ENCODE peak calls at places on chromosomes 3 and 15, in eight cellular contexts. H is HepG2, G is IMR-90, R is stomach, U is H1, K is transverse colon, B is tibial nerve, W is HCT116. F is an unnamed sample.

GRCh38 chr15:34473840-34474239 is 36.2 kb upstream of the GOLGA8A start:
- DNase-seq in H (no peak), G (no peak), R (no peak), U (no peak), K (no peak), B (no peak), W (no peak), F (no peak)

GRCh38 chr3:111801697-111802655 is 57.1 kb upstream of the PHLDB2 start:
- DNase-seq in H (no peak), G (peak; percentile 89), R (no peak), U (no peak), K (no peak), B (no peak), W (no peak), F (no peak)

GRCh38 chr3:164779816-164780215 is 298.5 kb downstream of the SI start:
- DNase-seq in H (no peak), G (no peak), R (no peak), U (no peak), K (no peak), B (no peak), W (no peak), F (no peak)

GRCh38 chr15:88465633-88466219 is 1.5 kb downstream of the MRPL46 start:
- DNase-seq in H (peak; percentile 93), G (peak; percentile 55), R (no peak), U (no peak), K (no peak), B (no peak), W (no peak), F (peak; percentile 82)

GRCh38 chr3:195705081-195705991 is 15.4 kb upstream of the MUC20 start:
- DNase-seq in H (no peak), G (no peak), R (no peak), U (no peak), K (no peak), B (no peak), W (no peak), F (no peak)

GRCh38 chr3:127777861-127778711 is 44.2 kb downstream of the MGLL start:
- DNase-seq in H (no peak), G (no peak), R (no peak), U (no peak), K (no peak), B (no peak), W (no peak), F (no peak)

GRCh38 chr3:140467104-140467577 is 210.7 kb upstream of the TRIM42 start:
- DNase-seq in H (peak; percentile 25), G (no peak), R (no peak), U (no peak), K (no peak), B (no peak), W (peak; percentile 34), F (no peak)

GRCh38 chr3:107064445-107065060 is 312.7 kb upstream of the CCDC54 start:
- DNase-seq in H (peak; percentile 44), G (peak; percentile 78), R (peak; percentile 51), U (peak; percentile 31), K (peak; percentile 51), B (peak; percentile 52), W (peak; percentile 57), F (peak; percentile 76)

GRCh38 chr3:52606373-52607085 is 70.1 kb downstream of the UQCC5 start:
- DNase-seq in H (peak; percentile 67), G (peak; percentile 41), R (peak; percentile 71), U (no peak), K (peak; percentile 29), B (no peak), W (peak; percentile 89), F (peak; percentile 17)

GRCh38 chr3:182621435-182622240 is 171.7 kb upstream of the ATP11B start:
- DNase-seq in H (no peak), G (no peak), R (no peak), U (no peak), K (no peak), B (no peak), W (no peak), F (no peak)

GRCh38 chr3:52153389-52154096 is 680 bp downstream of the POC1A start:
- DNase-seq in H (peak; percentile 48), G (peak; percentile 11), R (no peak), U (peak; percentile 46), K (peak; percentile 59), B (no peak), W (peak; percentile 55), F (peak; percentile 62)

GRCh38 chr3:192467230-192468186 is 259.8 kb downstream of the FGF12 start:
- DNase-seq in H (peak; percentile 51), G (peak; percentile 34), R (peak; percentile 61), U (peak; percentile 51), K (peak; percentile 53), B (peak; percentile 34), W (peak; percentile 37), F (peak; percentile 29)

GRCh38 chr3:105347625-105348302 is 18.9 kb upstream of the ALCAM start:
- DNase-seq in H (no peak), G (no peak), R (no peak), U (no peak), K (no peak), B (no peak), W (no peak), F (no peak)

GRCh38 chr3:121883507-121883906 is 10.7 kb upstream of the SLC15A2 start:
- DNase-seq in H (peak; percentile 35), G (peak; percentile 8), R (no peak), U (no peak), K (no peak), B (no peak), W (peak; percentile 18), F (peak; percentile 39)

GRCh38 chr3:110859340-110859739 is 212.3 kb upstream of the NECTIN3 start:
- DNase-seq in H (no peak), G (no peak), R (no peak), U (no peak), K (no peak), B (no peak), W (no peak), F (no peak)

GRCh38 chr3:172522871-172523818 is at the start of gene TNFSF10:
- DNase-seq in H (peak; percentile 37), G (peak; percentile 22), R (peak; percentile 77), U (no peak), K (peak; percentile 87), B (peak; percentile 45), W (no peak), F (peak; percentile 61)

GRCh38 chr15:25812073-25812472 is 51.1 kb downstream of the ATP10A start:
- DNase-seq in H (no peak), G (no peak), R (no peak), U (no peak), K (no peak), B (no peak), W (no peak), F (no peak)

GRCh38 chr3:123702720-123703119 is 117.9 kb upstream of the HACD2 start:
- DNase-seq in H (peak; percentile 13), G (no peak), R (no peak), U (no peak), K (no peak), B (no peak), W (no peak), F (no peak)
- TF ChIP-seq POLR2A in H (no peak), G (no peak), R (no peak), U (no peak), K (no peak), B (no peak), W (no peak), F (no peak)

DNA sequence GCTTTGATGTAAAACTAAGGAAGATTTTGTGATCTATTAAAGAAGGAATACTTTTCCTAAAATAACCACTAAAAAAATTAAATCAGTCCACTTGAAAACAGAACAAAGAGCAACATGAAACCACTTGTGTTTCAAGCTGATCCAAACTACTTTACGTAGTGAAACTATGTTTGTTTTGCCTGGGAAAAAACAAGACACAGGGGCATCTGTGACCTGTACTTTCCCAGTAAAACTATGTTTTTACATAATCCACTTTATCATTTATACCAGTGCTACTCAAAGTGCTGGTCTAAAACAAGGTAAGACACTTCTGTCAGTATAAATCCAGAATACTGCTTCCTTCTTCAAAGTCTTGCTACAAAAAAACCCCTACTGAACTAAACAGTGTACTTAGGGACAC is 56.7 kb downstream of the SPG11 start:
- DNase-seq in H (no peak), G (no peak), R (no peak), U (no peak), K (no peak), B (no peak), W (no peak), F (no peak)
- TF ChIP-seq POLR2A in H (no peak), G (no peak), R (no peak), U (no peak), K (no peak), B (no peak), W (no peak), F (no peak)

GRCh38 chr3:174255454-174255853 is 603.7 kb upstream of the NAALADL2 start:
- DNase-seq in H (no peak), G (no peak), R (no peak), U (no peak), K (no peak), B (no peak), W (no peak), F (no peak)
- TF ChIP-seq POLR2A in H (no peak), G (no peak), R (no peak), U (no peak), K (no peak), B (no peak), W (no peak), F (no peak)

DNA sequence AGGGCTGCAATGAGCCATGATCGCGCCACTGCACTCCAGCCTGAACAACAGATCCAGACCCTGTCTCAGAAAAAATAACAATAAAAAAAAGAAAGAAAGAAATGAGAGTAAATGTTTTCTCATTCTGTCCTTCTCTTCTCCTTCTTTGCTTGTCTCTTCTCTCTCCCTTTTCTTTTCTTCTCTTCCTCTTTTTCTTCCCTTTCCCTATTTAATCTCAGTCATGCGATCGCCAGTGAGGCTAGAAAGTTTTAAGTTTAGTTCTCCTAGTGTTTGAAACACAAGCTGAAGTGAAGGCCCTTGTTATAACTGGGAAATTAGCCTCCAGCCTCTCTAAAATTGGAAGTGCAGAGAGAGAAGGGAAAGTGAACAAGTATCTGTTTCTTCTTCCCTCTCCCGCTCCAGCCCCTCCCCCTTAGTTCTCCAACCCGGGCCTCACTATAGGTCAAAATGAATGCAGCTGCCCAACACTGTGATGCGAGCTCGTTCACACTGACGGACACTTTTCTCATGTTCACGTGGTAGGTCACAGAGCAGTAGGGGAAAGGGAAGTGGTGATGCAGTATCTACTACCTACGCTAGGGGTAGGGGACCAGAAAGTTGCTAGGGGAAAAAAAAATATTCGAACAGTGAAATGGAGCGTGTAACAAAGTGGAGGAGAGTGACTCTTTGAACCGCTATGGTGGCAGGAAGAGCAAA is 23.4 kb upstream of the TSC22D2 start:
- DNase-seq in H (peak; percentile 76), G (peak; percentile 12), R (no peak), U (no peak), K (peak; percentile 40), B (no peak), W (no peak), F (peak; percentile 56)
- TF ChIP-seq POLR2A in H (no peak), G (no peak), R (no peak), U (no peak), K (no peak), B (no peak), W (no peak), F (no peak)

F was measured in erythroblast.